ENCODE peak calls at places on chromosomes 6 and 20, in four cellular contexts. U is mammary epithelial cell, A is choroid plexus epithelial cell, L is GM12865. E is an unnamed sample.

GRCh38 chr20:46872315-46873211 is 22.1 kb upstream of the EYA2 start:
- DNase-seq in U (no peak), A (no peak), L (peak), E (no peak)

GRCh38 chr6:12504325-12504966 is 212.1 kb upstream of the PHACTR1 start:
- DNase-seq in U (peak), A (peak), L (peak), E (peak)

GRCh38 chr6:35669441-35669776 is 19.3 kb downstream of the FKBP5 start:
- DNase-seq in U (no peak), A (peak), L (peak), E (no peak)

GRCh38 chr6:21636876-21637275 is 43.3 kb downstream of the SOX4 start:
- DNase-seq in U (no peak), A (peak), L (no peak), E (no peak)

GRCh38 chr20:63691711-63692435 is 4.6 kb upstream of the TNFRSF6B start:
- DNase-seq in U (no peak), A (no peak), L (no peak), E (no peak)

GRCh38 chr6:111938710-111939109 is 65.5 kb upstream of the FYN start:
- DNase-seq in U (peak), A (peak), L (no peak), E (peak)

GRCh38 chr20:1533059-1533458 is 24.4 kb downstream of the SIRPD start:
- DNase-seq in U (no peak), A (no peak), L (no peak), E (peak)

GRCh38 chr6:15754035-15754705 is 91.3 kb upstream of the DTNBP1 start:
- DNase-seq in U (peak), A (peak), L (no peak), E (peak)

GRCh38 chr6:35177139-35177538 is 36.0 kb upstream of the TCP11 start:
- DNase-seq in U (no peak), A (no peak), L (no peak), E (no peak)

GRCh38 chr6:54074591-54075195 is 36.5 kb upstream of the MLIP start:
- DNase-seq in U (no peak), A (peak), L (no peak), E (no peak)

DNA sequence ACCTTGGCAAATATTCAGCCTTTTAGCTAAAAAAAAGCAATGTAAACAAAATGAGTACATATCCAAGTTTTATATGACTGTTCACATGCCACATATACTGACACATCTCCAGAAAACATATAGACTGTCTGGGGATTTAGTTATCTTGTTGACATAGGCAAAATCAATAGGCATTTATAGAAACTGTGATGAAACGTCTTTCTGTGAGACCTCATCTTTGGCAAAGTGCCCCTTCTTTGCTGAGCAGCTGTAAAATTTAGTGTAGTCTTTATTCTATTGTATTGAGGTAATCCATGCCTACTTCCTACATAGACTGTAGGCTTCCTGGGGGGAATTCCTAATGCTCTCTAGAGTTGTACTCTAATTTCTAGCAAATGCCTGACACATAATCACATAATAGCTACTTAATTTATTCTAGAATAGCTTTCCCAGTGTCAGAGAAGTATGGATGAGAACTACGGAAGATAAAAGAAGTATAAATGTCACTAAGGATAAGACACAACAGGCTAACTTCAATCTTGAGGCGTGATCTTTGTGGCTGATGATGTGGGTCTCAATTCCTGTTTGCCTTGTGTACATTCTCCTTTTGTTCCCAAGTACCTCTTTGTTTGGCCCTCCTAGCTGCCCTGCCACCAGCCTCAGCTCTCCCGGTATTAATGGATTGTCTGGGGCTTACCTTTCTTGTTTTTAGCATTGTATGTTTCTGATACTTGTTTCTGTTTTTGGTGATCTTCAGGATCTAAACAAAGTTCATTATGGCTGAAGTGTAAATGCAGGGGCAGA is 30.6 kb downstream of the PTCHD4 start:
- DNase-seq in U (no peak), A (peak), L (no peak), E (peak)
- H3K4me3 ChIP-seq in U (no peak), A (no peak), L (no peak), E (no peak)

DNA sequence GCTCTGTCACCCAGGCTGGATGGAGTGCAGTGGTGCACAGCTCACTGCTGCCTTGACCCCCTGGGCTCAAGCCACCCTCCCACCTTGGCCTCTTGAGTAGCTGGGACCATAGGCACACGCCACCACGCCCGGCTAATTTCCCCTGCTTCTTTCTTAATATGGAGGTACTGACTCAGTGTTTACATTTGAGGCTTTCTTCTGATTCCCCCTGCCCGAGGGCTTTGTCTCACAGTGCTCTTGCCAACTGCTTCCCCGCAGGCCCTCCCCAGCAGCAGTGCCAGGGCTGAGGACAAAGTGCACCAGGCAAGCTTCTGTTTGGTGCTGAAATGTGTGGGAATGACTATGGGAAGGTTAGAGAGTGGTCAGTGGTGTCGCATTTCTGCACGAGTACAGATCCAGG is 34.8 kb downstream of the NR2E1 start:
- DNase-seq in U (peak), A (peak), L (no peak), E (peak)
- TF ChIP-seq CTCF in U (no peak), A (no peak), L (no peak), E (no peak)

GRCh38 chr20:24676353-24676977 is 207.0 kb downstream of the SYNDIG1 start:
- DNase-seq in U (no peak), A (no peak), L (no peak), E (no peak)
- H3K4me3 ChIP-seq in U (no peak), A (no peak), L (no peak), E (no peak)

DNA sequence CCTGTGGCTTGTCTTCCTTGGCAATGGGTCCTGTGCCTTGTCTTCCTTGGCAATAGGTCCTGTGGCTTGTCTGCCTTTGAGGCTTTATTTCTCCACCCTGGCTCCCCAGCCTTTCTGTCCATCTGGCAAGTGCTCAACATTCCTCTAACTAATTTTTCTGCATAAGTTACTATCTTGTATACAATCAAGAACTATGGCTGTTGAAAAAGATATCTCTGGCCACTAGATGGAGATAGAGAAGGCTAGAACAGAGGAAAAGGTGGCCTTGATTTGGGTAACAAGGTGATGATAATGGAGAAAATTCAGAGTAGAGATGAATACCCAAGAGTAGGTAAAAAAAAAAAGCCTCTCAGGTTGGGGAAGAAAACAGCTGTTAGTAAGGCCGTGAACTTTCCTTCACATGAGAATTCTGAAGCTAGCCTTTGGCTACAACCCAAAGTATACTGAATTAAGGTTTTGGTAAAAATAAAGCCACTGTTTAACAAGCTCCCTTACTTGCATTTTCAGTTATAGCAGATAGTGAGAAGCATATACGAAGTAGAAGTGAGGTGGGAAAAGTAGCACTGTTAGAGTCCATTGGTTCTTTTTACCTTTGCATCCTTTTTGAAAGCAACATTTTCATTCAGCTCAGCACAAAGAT is 505.0 kb downstream of the DOK5 start:
- DNase-seq in U (peak), A (peak), L (peak), E (peak)
- TF ChIP-seq CTCF in U (peak), A (no peak), L (peak), E (peak)